ENCODE peak calls at places on chromosomes 6 and 20, in four cellular contexts. One of them, this sample, is unnamed.

GRCh38 chr20:20253744-20254330 is 114.1 kb upstream of the INSM1 start:
- DNase-seq in fibroblast of pulmonary artery: no peak
- DNase-seq in ovary: no peak
- DNase-seq in HCT116: no peak
- DNase-seq in this sample: no peak

GRCh38 chr6:158488065-158488464 is 71.8 kb upstream of the TMEM181 start:
- DNase-seq in fibroblast of pulmonary artery: peak; percentile 93
- DNase-seq in ovary: no peak
- DNase-seq in HCT116: peak; percentile 63
- DNase-seq in this sample: no peak

GRCh38 chr6:1624848-1625341 is 15.2 kb downstream of the FOXC1 start:
- DNase-seq in fibroblast of pulmonary artery: no peak
- DNase-seq in ovary: no peak
- DNase-seq in HCT116: no peak
- DNase-seq in this sample: peak; percentile 47

GRCh38 chr20:35561268-35561667 is 19.4 kb downstream of the ERGIC3 start:
- DNase-seq in fibroblast of pulmonary artery: peak; percentile 39
- DNase-seq in ovary: no peak
- DNase-seq in HCT116: no peak
- DNase-seq in this sample: no peak

GRCh38 chr20:51460569-51461265 is 81.8 kb downstream of the NFATC2 start:
- DNase-seq in fibroblast of pulmonary artery: no peak
- DNase-seq in ovary: no peak
- DNase-seq in HCT116: no peak
- DNase-seq in this sample: peak; percentile 85

GRCh38 chr20:14189794-14190402 is 147.5 kb downstream of the FLRT3 start:
- DNase-seq in fibroblast of pulmonary artery: peak; percentile 64
- DNase-seq in ovary: no peak
- DNase-seq in HCT116: peak; percentile 31
- DNase-seq in this sample: no peak

GRCh38 chr6:40713002-40713719 is 126.0 kb upstream of the LRFN2 start:
- DNase-seq in fibroblast of pulmonary artery: no peak
- DNase-seq in ovary: no peak
- DNase-seq in HCT116: no peak
- DNase-seq in this sample: no peak

GRCh38 chr6:15453186-15453585 is 207.3 kb downstream of the JARID2 start:
- DNase-seq in fibroblast of pulmonary artery: no peak
- DNase-seq in ovary: no peak
- DNase-seq in HCT116: no peak
- DNase-seq in this sample: no peak

GRCh38 chr6:133817460-133818047 is 71.4 kb upstream of the TCF21 start:
- DNase-seq in fibroblast of pulmonary artery: no peak
- DNase-seq in ovary: peak; percentile 41
- DNase-seq in HCT116: peak; percentile 8
- DNase-seq in this sample: peak; percentile 13

GRCh38 chr6:153781306-153781705 is 257.7 kb upstream of the OPRM1 start:
- DNase-seq in fibroblast of pulmonary artery: no peak
- DNase-seq in ovary: no peak
- DNase-seq in HCT116: no peak
- DNase-seq in this sample: no peak

GRCh38 chr6:9064156-9064555 is 628.8 kb upstream of the SLC35B3 start:
- DNase-seq in fibroblast of pulmonary artery: no peak
- DNase-seq in ovary: no peak
- DNase-seq in HCT116: no peak
- DNase-seq in this sample: no peak

GRCh38 chr6:32439708-32440214 is at the start of gene HLA-DRA:
- DNase-seq in fibroblast of pulmonary artery: peak; percentile 66
- DNase-seq in ovary: no peak
- DNase-seq in HCT116: peak; percentile 72
- DNase-seq in this sample: peak; percentile 81

GRCh38 chr6:79602859-79603258 is 28.3 kb upstream of the SH3BGRL2 start:
- DNase-seq in fibroblast of pulmonary artery: no peak
- DNase-seq in ovary: no peak
- DNase-seq in HCT116: no peak
- DNase-seq in this sample: no peak

GRCh38 chr20:14919473-14920157 is 582.2 kb upstream of the FLRT3 start:
- DNase-seq in fibroblast of pulmonary artery: no peak
- DNase-seq in ovary: no peak
- DNase-seq in HCT116: peak; percentile 6
- DNase-seq in this sample: no peak

GRCh38 chr6:11263185-11263817 is 30.8 kb upstream of the NEDD9 start:
- DNase-seq in fibroblast of pulmonary artery: peak; percentile 91
- DNase-seq in ovary: peak; percentile 53
- DNase-seq in HCT116: no peak
- DNase-seq in this sample: no peak

GRCh38 chr20:22511943-22512910 is 72.1 kb downstream of the FOXA2 start:
- DNase-seq in fibroblast of pulmonary artery: peak; percentile 12
- DNase-seq in ovary: no peak
- DNase-seq in HCT116: no peak
- DNase-seq in this sample: no peak

GRCh38 chr6:45681860-45682488 is 304.2 kb upstream of the SUPT3H start:
- DNase-seq in fibroblast of pulmonary artery: no peak
- DNase-seq in ovary: no peak
- DNase-seq in HCT116: no peak
- DNase-seq in this sample: peak; percentile 83

GRCh38 chr20:34112600-34113061 is 588 bp upstream of the EIF2S2 start:
- DNase-seq in fibroblast of pulmonary artery: peak; percentile 59
- DNase-seq in ovary: peak; percentile 31
- DNase-seq in HCT116: no peak
- DNase-seq in this sample: peak; percentile 37

GRCh38 chr20:19114410-19114809 is 98.0 kb upstream of the SLC24A3 start:
- DNase-seq in fibroblast of pulmonary artery: no peak
- DNase-seq in ovary: no peak
- DNase-seq in HCT116: no peak
- DNase-seq in this sample: no peak

GRCh38 chr6:11324453-11325023 is 92.1 kb upstream of the NEDD9 start:
- DNase-seq in fibroblast of pulmonary artery: no peak
- DNase-seq in ovary: no peak
- DNase-seq in HCT116: no peak
- DNase-seq in this sample: peak; percentile 56

GRCh38 chr6:23692184-23692583 is 433.8 kb upstream of the NRSN1 start:
- DNase-seq in fibroblast of pulmonary artery: no peak
- DNase-seq in ovary: no peak
- DNase-seq in HCT116: no peak
- DNase-seq in this sample: no peak

GRCh38 chr6:134363323-134364039 is 45.6 kb upstream of the SGK1 start:
- DNase-seq in fibroblast of pulmonary artery: peak; percentile 51
- DNase-seq in ovary: no peak
- DNase-seq in HCT116: peak; percentile 82
- DNase-seq in this sample: no peak

GRCh38 chr6:18447552-18447951 is 60.4 kb downstream of the RNF144B start:
- DNase-seq in fibroblast of pulmonary artery: no peak
- DNase-seq in ovary: no peak
- DNase-seq in HCT116: no peak
- DNase-seq in this sample: no peak

GRCh38 chr6:42762950-42763349 is 17.0 kb upstream of the TBCC start:
- DNase-seq in fibroblast of pulmonary artery: no peak
- DNase-seq in ovary: no peak
- DNase-seq in HCT116: no peak
- DNase-seq in this sample: no peak

GRCh38 chr20:10919549-10920140 is 245.8 kb upstream of the JAG1 start:
- DNase-seq in fibroblast of pulmonary artery: peak; percentile 39
- DNase-seq in ovary: peak; percentile 33
- DNase-seq in HCT116: no peak
- DNase-seq in this sample: no peak

GRCh38 chr20:61252601-61253263 is 671 bp downstream of the CDH4 start:
- DNase-seq in fibroblast of pulmonary artery: no peak
- DNase-seq in ovary: no peak
- DNase-seq in HCT116: no peak
- DNase-seq in this sample: peak; percentile 41

GRCh38 chr6:30707281-30707850 is 9.7 kb downstream of the MDC1 start:
- DNase-seq in fibroblast of pulmonary artery: no peak
- DNase-seq in ovary: no peak
- DNase-seq in HCT116: no peak
- DNase-seq in this sample: no peak

GRCh38 chr6:100719883-100720682 is 161.0 kb downstream of the ASCC3 start:
- DNase-seq in fibroblast of pulmonary artery: peak; percentile 69
- DNase-seq in ovary: no peak
- DNase-seq in HCT116: peak; percentile 8
- DNase-seq in this sample: no peak

GRCh38 chr6:47132724-47133123 is 90.6 kb upstream of the ADGRF1 start:
- DNase-seq in fibroblast of pulmonary artery: no peak
- DNase-seq in ovary: no peak
- DNase-seq in HCT116: no peak
- DNase-seq in this sample: no peak

GRCh38 chr6:169420912-169421543 is 167.4 kb upstream of the THBS2 start:
- DNase-seq in fibroblast of pulmonary artery: no peak
- DNase-seq in ovary: no peak
- DNase-seq in HCT116: peak; percentile 26
- DNase-seq in this sample: no peak
- TF ChIP-seq CTCF in fibroblast of pulmonary artery: no peak
- TF ChIP-seq CTCF in ovary: no peak
- TF ChIP-seq CTCF in HCT116: peak; percentile 69
- TF ChIP-seq CTCF in this sample: no peak

GRCh38 chr6:21595951-21596378 is 2.4 kb downstream of the SOX4 start:
- DNase-seq in fibroblast of pulmonary artery: no peak
- DNase-seq in ovary: peak; percentile 53
- DNase-seq in HCT116: no peak
- DNase-seq in this sample: no peak

GRCh38 chr6:21596379-21597242 is 3.1 kb downstream of the SOX4 start:
- DNase-seq in fibroblast of pulmonary artery: peak; percentile 66
- DNase-seq in ovary: peak; percentile 81
- DNase-seq in HCT116: no peak
- DNase-seq in this sample: peak; percentile 56

GRCh38 chr6:21598662-21599061 is 5.1 kb downstream of the SOX4 start:
- DNase-seq in fibroblast of pulmonary artery: peak; percentile 54
- DNase-seq in ovary: no peak
- DNase-seq in HCT116: no peak
- DNase-seq in this sample: no peak

GRCh38 chr6:21597706-21598273 is 4.2 kb downstream of the SOX4 start:
- DNase-seq in fibroblast of pulmonary artery: peak; percentile 51
- DNase-seq in ovary: no peak
- DNase-seq in HCT116: no peak
- DNase-seq in this sample: peak; percentile 40

DNA sequence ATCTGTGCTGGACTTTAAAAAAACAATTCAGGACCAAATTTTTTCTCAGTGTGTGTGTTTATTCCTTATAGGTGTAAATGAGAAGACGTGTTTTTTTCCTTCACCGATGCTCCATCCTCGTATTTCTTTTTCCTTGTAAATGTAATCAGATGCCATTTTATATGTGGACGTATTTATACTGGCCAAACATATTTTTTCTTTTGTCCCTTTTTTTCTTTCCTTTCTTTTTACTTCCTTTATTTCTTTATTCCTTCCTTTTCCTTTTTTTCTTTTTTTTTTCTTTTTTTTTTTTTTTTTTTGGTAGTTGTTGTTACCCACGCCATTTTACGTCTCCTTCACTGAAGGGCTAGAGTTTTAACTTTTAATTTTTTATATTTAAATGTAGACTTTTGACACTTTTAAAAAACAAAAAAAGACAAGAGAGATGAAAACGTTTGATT is 3.7 kb downstream of the SOX4 start:
- DNase-seq in fibroblast of pulmonary artery: no peak
- DNase-seq in ovary: no peak
- DNase-seq in HCT116: no peak
- DNase-seq in this sample: no peak
- TF ChIP-seq CTCF in fibroblast of pulmonary artery: no peak
- TF ChIP-seq CTCF in ovary: no peak
- TF ChIP-seq CTCF in HCT116: no peak
- TF ChIP-seq CTCF in this sample: no peak

GRCh38 chr6:5302995-5303622 is 41.8 kb downstream of the FARS2 start:
- DNase-seq in fibroblast of pulmonary artery: peak; percentile 42
- DNase-seq in ovary: no peak
- DNase-seq in HCT116: peak; percentile 42
- DNase-seq in this sample: peak; percentile 71
- TF ChIP-seq CTCF in fibroblast of pulmonary artery: peak; percentile 50
- TF ChIP-seq CTCF in ovary: no peak
- TF ChIP-seq CTCF in HCT116: peak; percentile 79
- TF ChIP-seq CTCF in this sample: peak; percentile 84

GRCh38 chr6:51839975-51840374 is 247.4 kb downstream of the PKHD1 start:
- DNase-seq in fibroblast of pulmonary artery: no peak
- DNase-seq in ovary: no peak
- DNase-seq in HCT116: no peak
- DNase-seq in this sample: no peak
- TF ChIP-seq CTCF in fibroblast of pulmonary artery: no peak
- TF ChIP-seq CTCF in ovary: no peak
- TF ChIP-seq CTCF in HCT116: no peak
- TF ChIP-seq CTCF in this sample: no peak

GRCh38 chr6:14316911-14317535 is 199.5 kb downstream of the CD83 start:
- DNase-seq in fibroblast of pulmonary artery: no peak
- DNase-seq in ovary: no peak
- DNase-seq in HCT116: no peak
- DNase-seq in this sample: peak; percentile 42
- TF ChIP-seq CTCF in fibroblast of pulmonary artery: no peak
- TF ChIP-seq CTCF in ovary: no peak
- TF ChIP-seq CTCF in HCT116: peak; percentile 39
- TF ChIP-seq CTCF in this sample: no peak

DNA sequence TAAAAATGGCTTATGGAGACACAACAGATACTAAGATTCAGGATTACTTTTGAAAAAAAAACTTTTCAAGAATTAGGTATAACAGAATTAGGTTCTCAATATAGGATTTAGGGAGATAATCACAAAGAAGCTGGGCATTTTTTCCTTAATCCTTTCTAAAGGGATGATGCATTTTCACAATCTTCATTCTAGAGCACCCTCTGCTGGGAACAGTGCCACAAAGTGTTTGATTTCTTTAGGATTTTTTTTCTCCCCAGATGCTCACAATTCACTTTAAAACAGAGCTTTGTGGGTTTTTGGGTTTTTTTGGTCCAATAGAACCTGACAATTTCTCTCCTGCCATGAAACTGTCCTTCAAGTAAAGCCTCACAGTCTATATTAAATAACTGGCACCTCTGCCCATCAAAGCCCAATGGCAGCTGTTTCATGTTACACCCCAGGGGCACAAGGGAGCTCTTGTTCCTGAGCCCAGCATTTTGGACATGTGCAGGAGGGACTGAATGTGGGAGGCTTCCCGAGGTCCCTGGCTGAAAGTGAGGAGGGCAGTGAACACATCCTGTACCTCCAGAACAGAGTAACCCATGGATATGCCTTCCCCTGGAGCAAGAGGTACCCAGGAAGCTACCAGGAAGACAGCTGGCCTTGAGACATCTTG is 39.7 kb downstream of the PREP start:
- DNase-seq in fibroblast of pulmonary artery: peak; percentile 62
- DNase-seq in ovary: no peak
- DNase-seq in HCT116: no peak
- DNase-seq in this sample: no peak
- TF ChIP-seq CTCF in fibroblast of pulmonary artery: peak; percentile 54
- TF ChIP-seq CTCF in ovary: no peak
- TF ChIP-seq CTCF in HCT116: peak; percentile 36
- TF ChIP-seq CTCF in this sample: no peak

DNA sequence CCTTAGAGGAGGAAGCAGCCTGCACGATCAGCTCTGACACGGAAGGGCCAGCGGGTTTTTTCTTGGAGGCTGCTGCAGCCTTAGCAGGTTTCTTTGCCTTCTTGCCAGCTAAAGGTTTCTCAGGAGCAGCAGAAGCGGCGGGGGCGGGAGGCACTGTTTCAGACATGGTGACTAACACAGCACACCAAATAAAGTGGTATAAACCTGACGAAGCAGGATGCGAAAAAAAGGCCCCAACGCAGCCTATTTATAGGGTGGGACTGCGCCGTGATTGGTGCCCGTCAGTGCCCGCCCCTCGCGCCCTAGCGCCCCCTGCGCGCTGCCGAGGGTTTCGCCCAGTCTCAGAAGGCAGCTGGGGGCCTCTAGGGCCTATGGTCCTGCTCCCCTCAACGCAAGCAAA is 55.0 kb downstream of the TRIM38 start:
- DNase-seq in fibroblast of pulmonary artery: peak; percentile 92
- DNase-seq in ovary: peak; percentile 79
- DNase-seq in HCT116: no peak
- DNase-seq in this sample: peak; percentile 42
- TF ChIP-seq CTCF in fibroblast of pulmonary artery: peak; percentile 57
- TF ChIP-seq CTCF in ovary: peak; percentile 38
- TF ChIP-seq CTCF in HCT116: no peak
- TF ChIP-seq CTCF in this sample: peak; percentile 20

This sample was measured in GM20000.